ENCODE peak calls at places on chromosomes 13 and 19, in six cellular contexts. S is heart right ventricle; E is NCI-H510A; H is activated CD4-positive, alpha-beta T cell treated with anti-CD3 and anti-CD28 coated beads, Interleukin-2, amount 50 U/mL, for 24 hours; R is PC-3; O is iris pigment epithelial cell. Y is an unnamed sample.

GRCh38 chr19:12655546-12655945 is 11.0 kb downstream of the MAN2B1 start:
- DNase-seq in S (no peak), E (no peak), H (no peak), R (no peak), O (no peak), Y (no peak)

GRCh38 chr13:50636007-50636704 is 207.3 kb downstream of the DLEU7 start:
- DNase-seq in S (no peak), E (no peak), H (no peak), R (no peak), O (peak; percentile 18), Y (no peak)

GRCh38 chr13:73141292-73141771 is 82.5 kb downstream of the KLF5 start:
- DNase-seq in S (no peak), E (no peak), H (no peak), R (no peak), O (peak; percentile 28), Y (no peak)

GRCh38 chr13:100817897-100818296 is 143.3 kb upstream of the TMTC4 start:
- DNase-seq in S (no peak), E (no peak), H (no peak), R (no peak), O (no peak), Y (no peak)

GRCh38 chr19:18473706-18474087 is 35.8 kb upstream of the ISYNA1 start:
- DNase-seq in S (no peak), E (no peak), H (no peak), R (no peak), O (no peak), Y (no peak)

GRCh38 chr19:56167064-56167578 is 8.7 kb upstream of the GALP start:
- DNase-seq in S (no peak), E (no peak), H (no peak), R (peak; percentile 43), O (no peak), Y (no peak)

GRCh38 chr19:45358213-45358792 is 12.1 kb downstream of the ERCC2 start:
- DNase-seq in S (no peak), E (no peak), H (no peak), R (no peak), O (no peak), Y (no peak)

GRCh38 chr13:18998389-18998788 is 183.2 kb downstream of the TUBA3C start:
- DNase-seq in S (no peak), E (no peak), H (no peak), R (no peak), O (no peak), Y (no peak)

GRCh38 chr19:56639217-56639616 is 3.7 kb upstream of the SMIM17 start:
- DNase-seq in S (no peak), E (no peak), H (no peak), R (peak; percentile 30), O (peak; percentile 8), Y (no peak)

GRCh38 chr13:66036024-66036614 is 1194.0 kb downstream of the PCDH9 start:
- DNase-seq in S (no peak), E (no peak), H (no peak), R (no peak), O (peak; percentile 69), Y (no peak)

GRCh38 chr13:28355822-28356371 is 139.0 kb downstream of the FLT1 start:
- DNase-seq in S (no peak), E (no peak), H (no peak), R (no peak), O (peak; percentile 98), Y (no peak)

GRCh38 chr13:40993119-40993518 is 26.0 kb downstream of the ELF1 start:
- DNase-seq in S (no peak), E (peak; percentile 20), H (no peak), R (no peak), O (no peak), Y (no peak)

GRCh38 chr13:25733061-25733491 is 318.7 kb downstream of the SHISA2 start:
- DNase-seq in S (no peak), E (no peak), H (no peak), R (peak; percentile 68), O (peak; percentile 41), Y (no peak)

GRCh38 chr13:65091031-65091430 is 2139.1 kb downstream of the PCDH9 start:
- DNase-seq in S (no peak), E (no peak), H (no peak), R (no peak), O (no peak), Y (no peak)

GRCh38 chr13:50378513-50378970 is 363.3 kb downstream of the KCNRG start:
- DNase-seq in S (no peak), E (no peak), H (no peak), R (no peak), O (no peak), Y (no peak)

GRCh38 chr13:49649244-49649962 is 21.1 kb downstream of the ARL11 start:
- DNase-seq in S (no peak), E (no peak), H (no peak), R (peak; percentile 64), O (peak; percentile 50), Y (no peak)

GRCh38 chr13:72726721-72727416 is 560 bp downstream of the MZT1 start:
- DNase-seq in S (peak; percentile 21), E (no peak), H (peak; percentile 9), R (peak; percentile 6), O (peak; percentile 28), Y (peak; percentile 45)

GRCh38 chr13:69107436-69107835 is 1000.2 kb upstream of the ATXN8OS start:
- DNase-seq in S (no peak), E (no peak), H (no peak), R (no peak), O (no peak), Y (no peak)

GRCh38 chr13:99687728-99688397 is 186.6 kb downstream of the TM9SF2 start:
- DNase-seq in S (no peak), E (no peak), H (no peak), R (no peak), O (peak; percentile 40), Y (no peak)

GRCh38 chr19:5035105-5035761 is 66.3 kb downstream of the KDM4B start:
- DNase-seq in S (no peak), E (no peak), H (no peak), R (no peak), O (no peak), Y (peak; percentile 75)

GRCh38 chr19:44782729-44783128 is 5.0 kb downstream of the CBLC start:
- DNase-seq in S (no peak), E (no peak), H (no peak), R (no peak), O (no peak), Y (no peak)

GRCh38 chr13:112874751-112875300 is 94.2 kb upstream of the MCF2L start:
- DNase-seq in S (no peak), E (no peak), H (no peak), R (no peak), O (no peak), Y (no peak)

GRCh38 chr19:35756373-35757230 is at the start of gene HSPB6:
- DNase-seq in S (peak; percentile 76), E (no peak), H (no peak), R (no peak), O (peak; percentile 55), Y (peak; percentile 76)

GRCh38 chr19:9936151-9937000 is at the start of gene OLFM2:
- DNase-seq in S (no peak), E (no peak), H (no peak), R (no peak), O (no peak), Y (peak; percentile 61)